ENCODE peak calls at places on chromosomes 6 and 20, in six cellular contexts. One of them, this sample, is unnamed.

GRCh38 chr20:24934101-24934661 is 14.9 kb upstream of the CST7 start:
- DNase-seq in neuronal stem cell: no peak
- DNase-seq in SJSA1: no peak
- DNase-seq in gastrocnemius medialis: no peak
- DNase-seq in heart right ventricle: no peak
- DNase-seq in A549: no peak
- DNase-seq in this sample: no peak

GRCh38 chr6:144343736-144344428 is 58.7 kb downstream of the UTRN start:
- DNase-seq in neuronal stem cell: no peak
- DNase-seq in SJSA1: no peak
- DNase-seq in gastrocnemius medialis: no peak
- DNase-seq in heart right ventricle: no peak
- DNase-seq in A549: no peak
- DNase-seq in this sample: peak; percentile 33

GRCh38 chr6:149895702-149896310 is 2.1 kb downstream of the RAET1E start:
- DNase-seq in neuronal stem cell: no peak
- DNase-seq in SJSA1: peak; percentile 64
- DNase-seq in gastrocnemius medialis: peak; percentile 88
- DNase-seq in heart right ventricle: peak; percentile 30
- DNase-seq in A549: peak; percentile 46
- DNase-seq in this sample: peak; percentile 49

GRCh38 chr6:58113960-58114359 is 796.5 kb downstream of the PRIM2 start:
- DNase-seq in neuronal stem cell: no peak
- DNase-seq in SJSA1: no peak
- DNase-seq in gastrocnemius medialis: no peak
- DNase-seq in heart right ventricle: no peak
- DNase-seq in A549: no peak
- DNase-seq in this sample: no peak

GRCh38 chr20:53238121-53238660 is 266.0 kb downstream of the TSHZ2 start:
- DNase-seq in neuronal stem cell: no peak
- DNase-seq in SJSA1: no peak
- DNase-seq in gastrocnemius medialis: no peak
- DNase-seq in heart right ventricle: no peak
- DNase-seq in A549: no peak
- DNase-seq in this sample: peak; percentile 8

GRCh38 chr6:34564181-34564580 is 8.1 kb upstream of the SPDEF start:
- DNase-seq in neuronal stem cell: no peak
- DNase-seq in SJSA1: no peak
- DNase-seq in gastrocnemius medialis: no peak
- DNase-seq in heart right ventricle: no peak
- DNase-seq in A549: no peak
- DNase-seq in this sample: no peak

GRCh38 chr20:31823360-31824124 is 4.4 kb downstream of the MYLK2 start:
- DNase-seq in neuronal stem cell: no peak
- DNase-seq in SJSA1: no peak
- DNase-seq in gastrocnemius medialis: no peak
- DNase-seq in heart right ventricle: no peak
- DNase-seq in A549: no peak
- DNase-seq in this sample: no peak

GRCh38 chr20:24131281-24131680 is 142.7 kb upstream of the GGTLC1 start:
- DNase-seq in neuronal stem cell: no peak
- DNase-seq in SJSA1: no peak
- DNase-seq in gastrocnemius medialis: no peak
- DNase-seq in heart right ventricle: no peak
- DNase-seq in A549: no peak
- DNase-seq in this sample: no peak

GRCh38 chr6:38239719-38240451 is 399.8 kb downstream of the BTBD9 start:
- DNase-seq in neuronal stem cell: no peak
- DNase-seq in SJSA1: no peak
- DNase-seq in gastrocnemius medialis: no peak
- DNase-seq in heart right ventricle: no peak
- DNase-seq in A549: no peak
- DNase-seq in this sample: no peak

GRCh38 chr20:2429061-2429460 is 41.5 kb downstream of the SNRPB start:
- DNase-seq in neuronal stem cell: no peak
- DNase-seq in SJSA1: no peak
- DNase-seq in gastrocnemius medialis: no peak
- DNase-seq in heart right ventricle: no peak
- DNase-seq in A549: no peak
- DNase-seq in this sample: no peak

GRCh38 chr6:170294813-170295518 is 4.1 kb upstream of the DLL1 start:
- DNase-seq in neuronal stem cell: no peak
- DNase-seq in SJSA1: peak; percentile 13
- DNase-seq in gastrocnemius medialis: no peak
- DNase-seq in heart right ventricle: no peak
- DNase-seq in A549: no peak
- DNase-seq in this sample: no peak

GRCh38 chr20:62776692-62777527 is 19.4 kb upstream of the MRGBP start:
- DNase-seq in neuronal stem cell: no peak
- DNase-seq in SJSA1: no peak
- DNase-seq in gastrocnemius medialis: peak; percentile 30
- DNase-seq in heart right ventricle: no peak
- DNase-seq in A549: no peak
- DNase-seq in this sample: no peak

GRCh38 chr6:15330174-15330934 is 84.5 kb downstream of the JARID2 start:
- DNase-seq in neuronal stem cell: no peak
- DNase-seq in SJSA1: peak; percentile 90
- DNase-seq in gastrocnemius medialis: no peak
- DNase-seq in heart right ventricle: no peak
- DNase-seq in A549: no peak
- DNase-seq in this sample: peak; percentile 36

GRCh38 chr20:42483694-42484303 is 705.9 kb downstream of the PTPRT start:
- DNase-seq in neuronal stem cell: peak; percentile 53
- DNase-seq in SJSA1: no peak
- DNase-seq in gastrocnemius medialis: no peak
- DNase-seq in heart right ventricle: peak; percentile 21
- DNase-seq in A549: no peak
- DNase-seq in this sample: no peak

GRCh38 chr20:45913105-45913504 is 1.1 kb upstream of the PLTP start:
- DNase-seq in neuronal stem cell: no peak
- DNase-seq in SJSA1: no peak
- DNase-seq in gastrocnemius medialis: no peak
- DNase-seq in heart right ventricle: no peak
- DNase-seq in A549: no peak
- DNase-seq in this sample: peak; percentile 31

GRCh38 chr20:32338665-32339064 is 19.5 kb upstream of the ASXL1 start:
- DNase-seq in neuronal stem cell: no peak
- DNase-seq in SJSA1: no peak
- DNase-seq in gastrocnemius medialis: no peak
- DNase-seq in heart right ventricle: no peak
- DNase-seq in A549: no peak
- DNase-seq in this sample: no peak

GRCh38 chr6:162974685-162975084 is 246.9 kb downstream of the PACRG start:
- DNase-seq in neuronal stem cell: no peak
- DNase-seq in SJSA1: no peak
- DNase-seq in gastrocnemius medialis: peak; percentile 16
- DNase-seq in heart right ventricle: no peak
- DNase-seq in A549: no peak
- DNase-seq in this sample: no peak

GRCh38 chr6:7671581-7671980 is 54.3 kb upstream of the BMP6 start:
- DNase-seq in neuronal stem cell: no peak
- DNase-seq in SJSA1: no peak
- DNase-seq in gastrocnemius medialis: no peak
- DNase-seq in heart right ventricle: no peak
- DNase-seq in A549: no peak
- DNase-seq in this sample: peak; percentile 16

GRCh38 chr6:127391019-127391974 is 47.9 kb upstream of the ECHDC1 start:
- DNase-seq in neuronal stem cell: no peak
- DNase-seq in SJSA1: no peak
- DNase-seq in gastrocnemius medialis: no peak
- DNase-seq in heart right ventricle: no peak
- DNase-seq in A549: no peak
- DNase-seq in this sample: no peak

GRCh38 chr20:14334306-14334930 is 3.0 kb downstream of the FLRT3 start:
- DNase-seq in neuronal stem cell: peak; percentile 52
- DNase-seq in SJSA1: no peak
- DNase-seq in gastrocnemius medialis: peak; percentile 27
- DNase-seq in heart right ventricle: no peak
- DNase-seq in A549: peak; percentile 37
- DNase-seq in this sample: peak; percentile 70

GRCh38 chr20:63658749-63659187 is 656 bp downstream of the RTEL1 start:
- DNase-seq in neuronal stem cell: no peak
- DNase-seq in SJSA1: no peak
- DNase-seq in gastrocnemius medialis: no peak
- DNase-seq in heart right ventricle: no peak
- DNase-seq in A549: no peak
- DNase-seq in this sample: peak; percentile 56

GRCh38 chr20:62625516-62625915 is 16.8 kb upstream of the SLCO4A1 start:
- DNase-seq in neuronal stem cell: no peak
- DNase-seq in SJSA1: no peak
- DNase-seq in gastrocnemius medialis: no peak
- DNase-seq in heart right ventricle: no peak
- DNase-seq in A549: no peak
- DNase-seq in this sample: no peak

GRCh38 chr6:85449818-85450577 is at the start of gene NT5E:
- DNase-seq in neuronal stem cell: peak; percentile 51
- DNase-seq in SJSA1: peak; percentile 83
- DNase-seq in gastrocnemius medialis: peak; percentile 47
- DNase-seq in heart right ventricle: peak; percentile 72
- DNase-seq in A549: peak; percentile 55
- DNase-seq in this sample: peak; percentile 76

DNA sequence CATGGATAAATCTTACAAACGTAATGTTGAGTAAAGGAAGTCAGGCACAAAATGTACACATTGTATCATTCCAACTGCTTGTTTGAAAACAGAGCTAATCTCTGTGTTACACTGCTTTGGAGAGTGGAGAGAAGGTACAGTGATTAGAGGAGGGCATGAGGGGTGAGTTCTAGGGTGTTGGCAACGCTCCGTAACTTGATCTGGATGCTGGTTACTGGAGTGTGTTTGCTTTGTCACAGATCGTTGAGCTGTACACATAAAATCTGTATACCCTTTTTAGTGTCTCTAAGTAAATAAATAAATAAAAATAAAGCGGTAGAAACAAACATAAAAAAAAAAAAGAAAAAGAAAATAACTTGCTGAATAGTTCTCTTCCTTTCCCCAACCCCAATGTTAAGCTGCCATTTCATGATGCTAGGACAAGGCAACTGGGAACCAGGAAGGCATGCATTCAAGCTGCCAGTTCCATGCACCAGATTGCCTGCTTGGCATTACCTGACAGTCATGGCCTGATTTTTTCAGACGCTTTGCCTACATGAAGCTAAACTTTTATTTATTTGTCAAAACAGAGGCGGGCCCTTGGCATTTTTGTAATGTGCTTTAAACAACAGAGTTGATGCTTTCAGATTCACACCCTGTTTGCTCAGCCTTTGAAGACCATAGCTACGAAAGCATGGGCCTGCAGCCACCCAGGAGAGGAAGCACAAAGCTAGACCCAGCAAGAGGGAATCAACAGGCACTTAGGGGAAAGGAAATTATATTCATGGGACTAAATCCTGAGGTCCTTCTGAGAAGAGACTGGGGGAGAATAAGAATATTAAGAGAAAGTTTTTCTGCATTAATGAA is 21.2 kb downstream of the TNFRSF21 start:
- DNase-seq in neuronal stem cell: no peak
- DNase-seq in SJSA1: no peak
- DNase-seq in gastrocnemius medialis: no peak
- DNase-seq in heart right ventricle: no peak
- DNase-seq in A549: no peak
- DNase-seq in this sample: no peak
- H3K4me3 ChIP-seq in neuronal stem cell: no peak overlapping the region
- H3K4me3 ChIP-seq in SJSA1: no peak overlapping the region
- H3K4me3 ChIP-seq in gastrocnemius medialis: no peak overlapping the region
- H3K4me3 ChIP-seq in heart right ventricle: no peak overlapping the region
- H3K4me3 ChIP-seq in A549: no peak overlapping the region
- H3K4me3 ChIP-seq in this sample: no peak overlapping the region

GRCh38 chr6:39714802-39715201 is 10.4 kb downstream of the KIF6 start:
- DNase-seq in neuronal stem cell: no peak
- DNase-seq in SJSA1: no peak
- DNase-seq in gastrocnemius medialis: no peak
- DNase-seq in heart right ventricle: no peak
- DNase-seq in A549: no peak
- DNase-seq in this sample: no peak
- H3K4me3 ChIP-seq in neuronal stem cell: no peak overlapping the region
- H3K4me3 ChIP-seq in SJSA1: no peak overlapping the region
- H3K4me3 ChIP-seq in gastrocnemius medialis: no peak overlapping the region
- H3K4me3 ChIP-seq in heart right ventricle: no peak overlapping the region
- H3K4me3 ChIP-seq in A549: no peak overlapping the region
- H3K4me3 ChIP-seq in this sample: no peak overlapping the region

DNA sequence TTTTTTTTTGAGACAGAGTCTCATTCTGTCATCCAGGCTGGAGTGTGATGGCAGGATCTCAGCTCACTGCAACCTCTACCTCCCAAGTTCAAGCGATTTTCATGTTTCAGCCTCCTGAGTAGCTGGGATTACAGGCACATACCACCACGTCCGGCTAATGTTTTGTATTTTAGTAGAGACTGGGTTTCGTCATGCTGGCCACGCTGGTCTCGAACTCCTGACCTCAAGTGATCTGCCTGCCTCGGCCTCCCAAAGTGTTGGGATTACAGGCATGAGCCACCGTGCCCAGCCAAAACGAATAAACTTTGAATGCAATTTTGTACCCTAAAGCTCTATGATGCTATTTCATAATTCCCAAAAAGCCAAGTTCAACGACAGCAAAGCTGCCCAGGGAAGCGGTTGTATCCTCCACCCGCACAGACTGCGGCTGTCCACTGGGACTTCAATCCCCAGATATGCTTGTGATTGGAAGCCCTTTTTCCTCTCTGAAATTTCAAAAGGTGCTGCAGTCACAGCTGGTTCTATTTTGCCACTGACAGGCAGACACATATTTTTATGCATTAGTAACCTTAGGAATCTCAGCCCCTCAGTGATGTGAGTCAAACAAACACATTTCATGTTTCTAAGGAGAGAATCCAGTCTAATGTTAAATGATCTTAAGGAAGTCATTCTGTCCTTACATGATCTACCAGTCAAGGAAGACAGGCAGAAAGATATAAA is 8.7 kb upstream of the RAMACL start:
- DNase-seq in neuronal stem cell: no peak
- DNase-seq in SJSA1: peak; percentile 82
- DNase-seq in gastrocnemius medialis: no peak
- DNase-seq in heart right ventricle: no peak
- DNase-seq in A549: no peak
- DNase-seq in this sample: peak; percentile 88
- H3K4me3 ChIP-seq in neuronal stem cell: no peak overlapping the region
- H3K4me3 ChIP-seq in SJSA1: no peak overlapping the region
- H3K4me3 ChIP-seq in gastrocnemius medialis: no peak overlapping the region
- H3K4me3 ChIP-seq in heart right ventricle: no peak overlapping the region
- H3K4me3 ChIP-seq in A549: no peak overlapping the region
- H3K4me3 ChIP-seq in this sample: no peak overlapping the region

DNA sequence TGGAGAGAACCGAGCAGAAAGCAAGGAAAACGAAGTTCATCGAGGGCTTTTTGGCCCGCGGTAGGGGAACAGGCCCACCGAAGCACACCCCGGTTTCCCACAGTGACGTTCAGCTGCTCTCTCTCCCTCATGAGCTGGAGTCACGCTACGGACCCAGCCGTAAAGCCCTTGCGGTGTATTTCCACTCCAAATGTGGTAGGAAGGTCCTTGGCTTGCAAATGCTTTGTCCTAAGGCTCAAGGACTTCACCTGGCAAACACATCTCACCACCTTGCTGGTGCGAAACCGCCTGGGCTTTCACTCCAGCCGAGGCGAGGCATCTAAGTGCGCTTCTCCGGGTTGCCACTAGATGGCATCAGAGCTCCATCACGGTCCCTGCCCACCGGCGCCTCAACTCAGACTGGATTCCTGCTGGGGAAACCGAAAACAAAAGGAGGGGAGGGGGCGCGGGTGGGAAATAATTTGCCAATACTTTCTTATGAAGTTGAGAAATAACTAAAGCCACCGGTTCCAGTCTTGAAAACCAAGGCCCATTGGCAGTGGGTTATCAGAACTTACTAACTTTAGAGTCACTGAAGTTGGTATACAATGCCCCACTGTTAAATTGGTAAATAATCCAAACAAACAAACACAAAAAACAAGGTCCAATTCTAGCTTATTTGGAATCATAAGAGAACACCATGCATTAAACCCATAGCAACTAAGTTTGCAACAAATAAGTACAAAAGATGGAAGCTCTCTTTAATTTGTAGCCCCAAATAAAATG is 13.4 kb upstream of the FOXC1 start:
- DNase-seq in neuronal stem cell: no peak
- DNase-seq in SJSA1: peak; percentile 59
- DNase-seq in gastrocnemius medialis: peak; percentile 44
- DNase-seq in heart right ventricle: peak; percentile 58
- DNase-seq in A549: no peak
- DNase-seq in this sample: peak; percentile 60
- H3K4me3 ChIP-seq in neuronal stem cell: no peak overlapping the region
- H3K4me3 ChIP-seq in SJSA1: no peak overlapping the region
- H3K4me3 ChIP-seq in gastrocnemius medialis: peak overlapping the region; percentile 30
- H3K4me3 ChIP-seq in heart right ventricle: peak overlapping the region; percentile 47
- H3K4me3 ChIP-seq in A549: no peak overlapping the region
- H3K4me3 ChIP-seq in this sample: peak overlapping the region; percentile 40

This sample was measured in fibroblast of pulmonary artery.